ENCODE peak calls at places on chromosomes 11 and 22, in six cellular contexts. One of them, this sample, is unnamed. For H3K4me1, the result is how much of the 10 kb centered on the place peaks cover.

GRCh38 chr11:782264-783174 is 5.2 kb upstream of the GATD1 start:
- DNase-seq in right lobe of liver: peak
- DNase-seq in pancreas: peak
- DNase-seq in BE2C: no peak
- DNase-seq in stomach: no peak
- DNase-seq in Caco-2: no peak
- DNase-seq in this sample: no peak

GRCh38 chr11:2250485-2250884 is 19.9 kb downstream of the ASCL2 start:
- DNase-seq in pancreas: no peak
- DNase-seq in right lobe of liver: no peak
- DNase-seq in stomach: no peak
- DNase-seq in Caco-2: no peak
- DNase-seq in BE2C: no peak
- DNase-seq in this sample: no peak

GRCh38 chr11:45158210-45158644 is 11.8 kb downstream of the PRDM11 start:
- DNase-seq in right lobe of liver: no peak
- DNase-seq in pancreas: no peak
- DNase-seq in Caco-2: peak
- DNase-seq in BE2C: peak
- DNase-seq in stomach: no peak
- DNase-seq in this sample: no peak

GRCh38 chr11:76610371-76610770 is 60.2 kb downstream of the LRRC32 start:
- DNase-seq in Caco-2: no peak
- DNase-seq in right lobe of liver: no peak
- DNase-seq in stomach: no peak
- DNase-seq in pancreas: no peak
- DNase-seq in BE2C: no peak
- DNase-seq in this sample: no peak

GRCh38 chr11:45097721-45098493 is 48.5 kb upstream of the PRDM11 start:
- DNase-seq in right lobe of liver: peak
- DNase-seq in pancreas: peak
- DNase-seq in BE2C: no peak
- DNase-seq in stomach: no peak
- DNase-seq in Caco-2: peak
- DNase-seq in this sample: no peak

GRCh38 chr11:76602431-76602861 is 68.1 kb downstream of the LRRC32 start:
- DNase-seq in Caco-2: no peak
- DNase-seq in pancreas: no peak
- DNase-seq in BE2C: peak
- DNase-seq in stomach: no peak
- DNase-seq in right lobe of liver: no peak
- DNase-seq in this sample: peak

GRCh38 chr11:134397304-134398078 is 14.6 kb downstream of the B3GAT1 start:
- DNase-seq in right lobe of liver: no peak
- DNase-seq in BE2C: no peak
- DNase-seq in stomach: no peak
- DNase-seq in pancreas: peak
- DNase-seq in Caco-2: no peak
- DNase-seq in this sample: no peak

GRCh38 chr11:109012996-109013395 is 348.1 kb downstream of the DDX10 start:
- DNase-seq in right lobe of liver: no peak
- DNase-seq in pancreas: no peak
- DNase-seq in stomach: no peak
- DNase-seq in Caco-2: no peak
- DNase-seq in BE2C: no peak
- DNase-seq in this sample: no peak

GRCh38 chr11:69293087-69293486 is 868 bp upstream of the MYEOV start:
- DNase-seq in BE2C: no peak
- DNase-seq in Caco-2: no peak
- DNase-seq in pancreas: no peak
- DNase-seq in stomach: no peak
- DNase-seq in right lobe of liver: no peak
- DNase-seq in this sample: no peak

GRCh38 chr11:130388607-130389205 is 39.7 kb downstream of the ADAMTS8 start:
- DNase-seq in stomach: no peak
- DNase-seq in pancreas: no peak
- DNase-seq in Caco-2: no peak
- DNase-seq in right lobe of liver: no peak
- DNase-seq in BE2C: no peak
- DNase-seq in this sample: no peak

GRCh38 chr11:10324474-10324873 is 19.6 kb downstream of the ADM start:
- DNase-seq in stomach: no peak
- DNase-seq in pancreas: no peak
- DNase-seq in BE2C: no peak
- DNase-seq in Caco-2: no peak
- DNase-seq in right lobe of liver: no peak
- DNase-seq in this sample: no peak

GRCh38 chr22:34604312-34604711 is 461.6 kb upstream of the ISX start:
- DNase-seq in BE2C: no peak
- DNase-seq in stomach: no peak
- DNase-seq in right lobe of liver: no peak
- DNase-seq in pancreas: no peak
- DNase-seq in Caco-2: no peak
- DNase-seq in this sample: no peak

GRCh38 chr22:17138451-17139042 is 17.4 kb upstream of the TMEM121B start:
- DNase-seq in BE2C: no peak
- DNase-seq in stomach: no peak
- DNase-seq in right lobe of liver: no peak
- DNase-seq in pancreas: no peak
- DNase-seq in Caco-2: no peak
- DNase-seq in this sample: no peak

GRCh38 chr11:122796128-122796717 is 42.1 kb upstream of the CRTAM start:
- DNase-seq in stomach: peak
- DNase-seq in pancreas: peak
- DNase-seq in BE2C: peak
- DNase-seq in Caco-2: peak
- DNase-seq in right lobe of liver: no peak
- DNase-seq in this sample: peak

DNA sequence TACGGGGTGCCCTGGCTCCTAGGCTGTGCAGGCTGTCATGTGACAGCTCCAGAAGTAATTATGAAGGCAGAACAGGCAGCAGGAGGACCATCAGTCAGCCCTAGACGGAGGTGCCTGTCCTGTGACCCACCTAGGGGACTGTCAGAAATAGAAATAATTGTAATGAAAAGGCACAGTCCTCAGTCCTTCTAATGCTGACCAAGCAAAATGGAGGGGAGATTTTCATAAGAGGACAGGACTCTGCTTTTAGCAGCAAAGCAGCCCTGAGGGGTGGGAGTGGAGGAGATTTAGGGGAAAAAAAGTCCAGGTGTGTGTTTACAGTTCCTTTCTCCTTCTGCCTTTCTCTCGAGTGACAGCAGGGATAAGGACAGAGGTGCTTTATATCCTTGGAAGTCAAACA is 108.3 kb upstream of the KIRREL3 start:
- DNase-seq in right lobe of liver: no peak
- DNase-seq in Caco-2: no peak
- DNase-seq in pancreas: no peak
- DNase-seq in BE2C: no peak
- DNase-seq in stomach: no peak
- DNase-seq in this sample: no peak
- TF ChIP-seq CTCF in right lobe of liver: no peak
- TF ChIP-seq CTCF in Caco-2: no peak
- TF ChIP-seq CTCF in pancreas: no peak
- TF ChIP-seq CTCF in BE2C: no peak
- TF ChIP-seq CTCF in stomach: no peak
- TF ChIP-seq CTCF in this sample: no peak

GRCh38 chr11:86408845-86409244 is 34.2 kb downstream of the CCDC81 start:
- DNase-seq in pancreas: no peak
- DNase-seq in right lobe of liver: no peak
- DNase-seq in BE2C: no peak
- DNase-seq in Caco-2: no peak
- DNase-seq in stomach: no peak
- DNase-seq in this sample: no peak
- H3K4me1 ChIP-seq in pancreas: under half
- H3K4me1 ChIP-seq in right lobe of liver: under half
- H3K4me1 ChIP-seq in BE2C: under half
- H3K4me1 ChIP-seq in Caco-2: under half
- H3K4me1 ChIP-seq in stomach: under half
- H3K4me1 ChIP-seq in this sample: under half

GRCh38 chr22:39314251-39314971 is 5.0 kb downstream of the RPL3 start:
- DNase-seq in right lobe of liver: no peak
- DNase-seq in stomach: no peak
- DNase-seq in pancreas: no peak
- DNase-seq in Caco-2: no peak
- DNase-seq in BE2C: peak
- DNase-seq in this sample: no peak
- H3K4me3 ChIP-seq in right lobe of liver: no peak
- H3K4me3 ChIP-seq in stomach: no peak
- H3K4me3 ChIP-seq in pancreas: no peak
- H3K4me3 ChIP-seq in Caco-2: no peak
- H3K4me3 ChIP-seq in BE2C: peak
- H3K4me3 ChIP-seq in this sample: peak

DNA sequence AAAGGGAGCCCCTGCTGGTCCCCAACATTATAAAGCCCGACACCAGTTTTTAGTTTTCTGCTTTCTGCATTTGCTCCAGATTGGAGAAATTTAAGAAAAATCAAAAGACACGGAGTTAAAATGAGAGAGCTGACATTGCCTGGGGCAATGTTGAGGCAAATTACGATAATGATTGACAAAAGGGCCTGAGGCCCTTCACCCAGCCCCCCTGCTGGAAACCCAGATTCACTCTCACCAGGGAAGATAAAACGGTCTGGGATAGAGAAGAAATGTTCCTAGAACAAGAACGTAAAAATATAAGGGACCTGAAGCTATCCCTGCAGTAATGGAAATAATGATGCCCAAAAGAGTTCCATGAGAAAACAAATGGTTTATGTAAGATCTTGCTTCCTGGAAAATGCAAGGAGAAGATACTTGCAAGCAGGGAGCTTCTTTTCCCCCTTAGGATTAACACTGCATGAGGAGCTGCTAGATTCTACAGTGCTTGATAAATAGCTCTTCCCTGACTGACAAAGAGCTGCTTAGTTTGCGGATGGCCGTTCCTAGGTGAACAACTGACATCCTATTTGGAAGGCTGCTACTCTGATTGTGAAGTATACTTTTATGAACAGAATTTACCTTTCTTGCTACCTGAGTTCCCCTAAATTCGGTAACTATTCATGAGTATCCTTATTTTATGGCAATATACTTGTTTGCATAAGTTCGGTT is 40.6 kb upstream of the GNAZ start:
- DNase-seq in BE2C: no peak
- DNase-seq in pancreas: no peak
- DNase-seq in right lobe of liver: no peak
- DNase-seq in stomach: no peak
- DNase-seq in Caco-2: no peak
- DNase-seq in this sample: no peak
- TF ChIP-seq CTCF in BE2C: no peak
- TF ChIP-seq CTCF in pancreas: no peak
- TF ChIP-seq CTCF in right lobe of liver: no peak
- TF ChIP-seq CTCF in stomach: no peak
- TF ChIP-seq CTCF in Caco-2: no peak
- TF ChIP-seq CTCF in this sample: no peak

GRCh38 chr11:11978098-11978637 is 30.3 kb downstream of the DKK3 start:
- DNase-seq in BE2C: no peak
- DNase-seq in stomach: no peak
- DNase-seq in right lobe of liver: no peak
- DNase-seq in pancreas: no peak
- DNase-seq in Caco-2: no peak
- DNase-seq in this sample: no peak
- H3K4me1 ChIP-seq in BE2C: under half
- H3K4me1 ChIP-seq in stomach: under half
- H3K4me1 ChIP-seq in right lobe of liver: under half
- H3K4me1 ChIP-seq in pancreas: under half
- H3K4me1 ChIP-seq in Caco-2: under half
- H3K4me1 ChIP-seq in this sample: half or more

DNA sequence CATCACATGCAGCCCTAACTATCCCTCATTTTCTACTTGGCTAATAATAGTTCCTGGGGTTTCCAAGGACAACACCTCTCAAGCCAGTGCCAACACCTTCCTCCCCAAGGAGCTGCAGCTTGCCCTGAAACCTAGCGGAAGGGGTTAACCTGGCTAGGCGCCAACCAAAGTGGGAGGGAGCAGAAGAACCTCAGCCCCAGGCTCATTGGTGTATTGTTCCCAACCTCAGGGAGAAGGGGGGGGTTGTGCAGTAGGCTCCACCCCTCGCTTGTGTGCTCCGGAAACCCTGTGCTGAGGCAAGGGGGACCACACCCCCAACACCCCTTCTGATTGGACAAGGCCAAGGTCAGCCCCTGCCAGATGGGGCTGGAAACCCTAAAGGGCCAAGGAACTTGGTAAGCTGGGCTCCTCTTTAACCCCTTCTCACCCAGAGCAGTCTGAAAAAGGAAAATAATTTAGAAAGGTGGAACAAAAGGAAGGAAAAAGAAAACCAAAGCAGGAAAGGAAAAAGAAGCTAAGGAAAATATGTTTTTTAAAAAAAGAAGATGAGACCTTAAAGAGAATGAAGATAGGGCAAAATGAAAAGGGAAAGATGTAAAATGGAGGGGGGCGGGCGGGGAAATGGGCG is 2.5 kb downstream of the MTA2 start:
- DNase-seq in Caco-2: peak
- DNase-seq in stomach: peak
- DNase-seq in pancreas: peak
- DNase-seq in right lobe of liver: peak
- DNase-seq in BE2C: peak
- DNase-seq in this sample: peak
- H3K4me3 ChIP-seq in Caco-2: no peak
- H3K4me3 ChIP-seq in stomach: peak
- H3K4me3 ChIP-seq in pancreas: no peak
- H3K4me3 ChIP-seq in right lobe of liver: no peak
- H3K4me3 ChIP-seq in BE2C: peak
- H3K4me3 ChIP-seq in this sample: peak

GRCh38 chr22:23888615-23889401 is 5.4 kb upstream of the MIF start:
- DNase-seq in stomach: no peak
- DNase-seq in Caco-2: peak
- DNase-seq in right lobe of liver: no peak
- DNase-seq in pancreas: no peak
- DNase-seq in BE2C: no peak
- DNase-seq in this sample: no peak
- TF ChIP-seq CTCF in stomach: no peak
- TF ChIP-seq CTCF in Caco-2: peak
- TF ChIP-seq CTCF in right lobe of liver: peak
- TF ChIP-seq CTCF in pancreas: no peak
- TF ChIP-seq CTCF in BE2C: peak
- TF ChIP-seq CTCF in this sample: no peak

GRCh38 chr22:45533731-45534130 is 31.0 kb downstream of the FBLN1 start:
- DNase-seq in stomach: no peak
- DNase-seq in BE2C: no peak
- DNase-seq in pancreas: no peak
- DNase-seq in right lobe of liver: no peak
- DNase-seq in Caco-2: no peak
- DNase-seq in this sample: no peak

GRCh38 chr22:45534339-45535192 is 31.9 kb downstream of the FBLN1 start:
- DNase-seq in stomach: no peak
- DNase-seq in pancreas: no peak
- DNase-seq in BE2C: no peak
- DNase-seq in Caco-2: no peak
- DNase-seq in right lobe of liver: no peak
- DNase-seq in this sample: no peak

GRCh38 chr22:45537734-45538181 is 35.1 kb downstream of the FBLN1 start:
- DNase-seq in stomach: peak
- DNase-seq in Caco-2: no peak
- DNase-seq in BE2C: peak
- DNase-seq in pancreas: no peak
- DNase-seq in right lobe of liver: no peak
- DNase-seq in this sample: peak

GRCh38 chr22:45538284-45538683 is 35.6 kb downstream of the FBLN1 start:
- DNase-seq in Caco-2: no peak
- DNase-seq in pancreas: no peak
- DNase-seq in BE2C: no peak
- DNase-seq in right lobe of liver: no peak
- DNase-seq in stomach: no peak
- DNase-seq in this sample: no peak

GRCh38 chr22:45535400-45535799 is 32.7 kb downstream of the FBLN1 start:
- DNase-seq in BE2C: no peak
- DNase-seq in pancreas: no peak
- DNase-seq in stomach: no peak
- DNase-seq in Caco-2: no peak
- DNase-seq in right lobe of liver: no peak
- DNase-seq in this sample: no peak
- H3K4me1 ChIP-seq in BE2C: under half
- H3K4me1 ChIP-seq in pancreas: under half
- H3K4me1 ChIP-seq in stomach: under half
- H3K4me1 ChIP-seq in Caco-2: under half
- H3K4me1 ChIP-seq in right lobe of liver: under half
- H3K4me1 ChIP-seq in this sample: under half

This sample was measured in left ventricle myocardium inferior.